ENCODE peak calls at places on chromosomes 6 and 20, in six cellular contexts. W, M, S, O, D and Y are unnamed samples.

GRCh38 chr6:39170860-39171259 is 55.9 kb upstream of the SAYSD1 start:
- DNase-seq in W (no peak), M (no peak), S (no peak), O (no peak), D (peak; percentile 9), Y (no peak)

GRCh38 chr6:17493286-17493685 is 99.9 kb downstream of the CAP2 start:
- DNase-seq in W (peak; percentile 59), M (no peak), S (no peak), O (no peak), D (peak; percentile 84), Y (peak; percentile 90)

GRCh38 chr6:169161572-169162167 is 92.0 kb downstream of the THBS2 start:
- DNase-seq in W (no peak), M (no peak), S (no peak), O (no peak), D (no peak), Y (peak; percentile 39)

GRCh38 chr20:63692436-63693078 is 3.9 kb upstream of the TNFRSF6B start:
- DNase-seq in W (no peak), M (no peak), S (no peak), O (no peak), D (peak; percentile 73), Y (no peak)

GRCh38 chr6:54217018-54217417 is 91.2 kb upstream of the TINAG start:
- DNase-seq in W (no peak), M (no peak), S (no peak), O (no peak), D (no peak), Y (no peak)

GRCh38 chr6:84583784-84584183 is 180.6 kb downstream of the TBX18 start:
- DNase-seq in W (no peak), M (no peak), S (no peak), O (no peak), D (no peak), Y (no peak)

GRCh38 chr6:22727709-22728108 is 158.3 kb downstream of the HDGFL1 start:
- DNase-seq in W (no peak), M (no peak), S (no peak), O (no peak), D (no peak), Y (no peak)

GRCh38 chr20:6094038-6094437 is 28.8 kb downstream of the FERMT1 start:
- DNase-seq in W (no peak), M (no peak), S (peak; percentile 35), O (no peak), D (no peak), Y (no peak)

GRCh38 chr6:39086294-39086693 is 28.7 kb downstream of the SAYSD1 start:
- DNase-seq in W (no peak), M (no peak), S (no peak), O (no peak), D (no peak), Y (no peak)

GRCh38 chr20:51712501-51713212 is 55.5 kb downstream of the ATP9A start:
- DNase-seq in W (no peak), M (no peak), S (no peak), O (peak; percentile 49), D (no peak), Y (no peak)

GRCh38 chr6:145948328-145948727 is 15.8 kb downstream of the SHPRH start:
- DNase-seq in W (no peak), M (no peak), S (no peak), O (no peak), D (no peak), Y (no peak)

GRCh38 chr6:27873101-27874030 is 38.8 kb downstream of the OR2B2 start:
- DNase-seq in W (no peak), M (peak; percentile 52), S (peak; percentile 80), O (no peak), D (no peak), Y (no peak)

GRCh38 chr20:12594410-12595130 is 414.2 kb upstream of the SPTLC3 start:
- DNase-seq in W (no peak), M (no peak), S (no peak), O (peak; percentile 4), D (no peak), Y (no peak)

GRCh38 chr6:150320450-150320849 is 48.4 kb upstream of the IYD start:
- DNase-seq in W (peak; percentile 33), M (peak; percentile 27), S (no peak), O (no peak), D (no peak), Y (no peak)

GRCh38 chr6:18214003-18214402 is 50.3 kb downstream of the DEK start:
- DNase-seq in W (no peak), M (no peak), S (no peak), O (no peak), D (no peak), Y (peak; percentile 72)

GRCh38 chr6:90080876-90081464 is 186.7 kb downstream of the GJA10 start:
- DNase-seq in W (no peak), M (no peak), S (no peak), O (no peak), D (no peak), Y (no peak)

GRCh38 chr6:6516643-6517042 is 71.9 kb upstream of the LY86 start:
- DNase-seq in W (no peak), M (no peak), S (no peak), O (no peak), D (no peak), Y (peak; percentile 77)

GRCh38 chr6:136593748-136594490 is 43.7 kb upstream of the MAP7 start:
- DNase-seq in W (no peak), M (no peak), S (peak; percentile 17), O (no peak), D (no peak), Y (no peak)

GRCh38 chr6:86685230-86685797 is 252.0 kb upstream of the HTR1E start:
- DNase-seq in W (no peak), M (no peak), S (no peak), O (no peak), D (no peak), Y (no peak)

GRCh38 chr6:156866181-156866862 is 89.1 kb downstream of the ARID1B start:
- DNase-seq in W (peak; percentile 34), M (no peak), S (peak; percentile 33), O (peak; percentile 6), D (peak; percentile 58), Y (no peak)

GRCh38 chr20:50152394-50153152 is 950 bp downstream of the PEDS1 start:
- DNase-seq in W (peak; percentile 30), M (no peak), S (peak; percentile 35), O (no peak), D (no peak), Y (no peak)

GRCh38 chr6:45882671-45883070 is 133.0 kb downstream of the CLIC5 start:
- DNase-seq in W (no peak), M (no peak), S (no peak), O (no peak), D (no peak), Y (no peak)

GRCh38 chr20:63128956-63129355 is 87.0 kb downstream of the YTHDF1 start:
- DNase-seq in W (no peak), M (no peak), S (no peak), O (no peak), D (peak; percentile 40), Y (no peak)

GRCh38 chr6:169800668-169801395 is 49.4 kb downstream of the ERMARD start:
- DNase-seq in W (no peak), M (no peak), S (peak; percentile 30), O (peak; percentile 52), D (no peak), Y (peak; percentile 90)

DNA sequence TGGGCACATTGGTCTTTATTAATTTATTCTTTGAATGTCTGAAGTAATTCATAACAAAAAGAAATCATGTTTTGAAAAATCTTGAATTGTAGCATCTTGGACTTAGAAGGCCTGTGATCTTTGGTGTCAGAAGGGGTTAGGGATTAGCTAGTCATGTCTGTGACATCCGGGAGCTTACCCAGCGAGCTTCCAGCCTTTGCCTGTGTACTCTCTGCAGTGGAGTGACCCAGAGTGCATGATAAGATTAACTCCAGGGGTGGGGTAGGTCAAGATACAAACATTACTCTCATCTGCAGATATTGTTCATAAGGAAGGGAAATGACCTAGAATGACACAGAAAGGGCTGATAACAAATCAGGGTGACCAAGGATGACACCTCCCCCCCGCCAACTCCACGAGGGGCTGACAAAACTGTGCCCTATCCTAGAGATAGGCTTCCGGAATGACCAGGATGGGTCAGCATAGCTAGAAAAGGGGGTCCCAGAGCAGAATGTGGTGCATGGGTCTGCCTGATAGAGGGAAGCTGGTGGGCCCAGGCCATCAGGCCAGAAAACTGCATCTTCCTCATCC is 56.6 kb upstream of the BLCAP start:
- DNase-seq in W (no peak), M (no peak), S (no peak), O (no peak), D (no peak), Y (no peak)
- H3K4me3 ChIP-seq in W (no peak overlapping the region), M (no peak overlapping the region), S (no peak overlapping the region), O (no peak overlapping the region), D (no peak overlapping the region), Y (no peak overlapping the region)

DNA sequence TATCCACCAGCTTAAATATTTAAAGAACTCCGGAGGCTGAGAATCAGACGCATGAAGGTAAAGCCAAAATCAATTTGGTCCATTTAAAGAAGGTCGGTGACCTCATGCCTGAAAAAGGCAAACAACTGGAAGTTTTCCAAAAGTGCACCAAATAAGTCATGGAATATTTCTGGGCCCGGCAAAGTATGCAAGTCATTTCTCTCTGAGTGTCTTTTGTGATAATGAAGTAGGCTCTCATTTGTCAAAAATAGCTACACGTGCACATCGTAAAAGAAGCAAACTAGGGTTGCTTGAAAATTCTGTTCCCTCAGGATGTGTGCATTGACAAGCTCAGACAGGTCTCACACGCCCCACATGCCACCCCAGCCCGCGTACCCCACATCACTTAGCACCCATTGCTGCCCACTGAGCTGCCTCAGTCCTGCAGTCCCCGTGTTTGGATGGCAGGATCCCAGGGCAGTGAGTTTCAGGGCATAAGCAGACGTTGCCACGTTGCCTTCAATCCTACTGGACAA is 20.5 kb upstream of the PYGB start:
- DNase-seq in W (peak; percentile 37), M (no peak), S (no peak), O (no peak), D (no peak), Y (no peak)
- TF ChIP-seq EP300 in W (peak; percentile 35), M (no peak), S (no peak), O (no peak), D (no peak), Y (no peak)

DNA sequence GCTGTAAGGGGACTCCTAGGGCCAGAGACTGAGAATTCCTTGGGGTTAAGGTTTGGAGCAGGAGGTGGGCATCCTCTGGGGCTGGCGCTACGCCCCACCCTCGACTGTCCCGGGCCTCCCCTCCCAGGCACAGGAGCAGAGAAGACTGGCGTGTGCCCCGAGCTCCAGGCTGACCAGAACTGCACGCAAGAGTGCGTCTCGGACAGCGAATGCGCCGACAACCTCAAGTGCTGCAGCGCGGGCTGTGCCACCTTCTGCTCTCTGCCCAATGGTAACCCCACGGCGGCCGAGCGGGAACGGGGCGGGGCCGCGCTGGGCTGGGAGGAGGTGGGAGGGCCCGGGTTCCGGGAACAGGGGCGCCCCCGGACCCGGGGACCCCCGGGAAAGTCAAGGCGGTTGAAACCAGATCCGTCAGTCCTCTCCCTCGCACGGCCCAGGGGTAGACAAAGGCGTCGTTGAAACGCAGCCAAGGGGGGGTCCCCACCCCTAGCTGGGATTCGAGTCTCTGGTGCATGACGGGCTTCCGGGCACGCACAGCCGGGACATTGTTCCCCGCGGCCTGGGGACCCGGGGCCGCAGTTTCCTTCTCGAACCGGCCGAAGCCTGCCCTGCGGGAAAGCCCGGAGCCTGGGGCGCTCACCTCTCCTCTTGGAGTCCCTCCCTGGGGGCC is 844 bp downstream of the WFDC2 start:
- DNase-seq in W (no peak), M (no peak), S (peak; percentile 68), O (no peak), D (peak; percentile 87), Y (no peak)
- H3K4me3 ChIP-seq in W (no peak overlapping the region), M (peak overlapping the region; percentile 51), S (peak overlapping the region; percentile 27), O (peak overlapping the region; percentile 39), D (peak overlapping the region; percentile 36), Y (peak overlapping the region; percentile 65)

DNA sequence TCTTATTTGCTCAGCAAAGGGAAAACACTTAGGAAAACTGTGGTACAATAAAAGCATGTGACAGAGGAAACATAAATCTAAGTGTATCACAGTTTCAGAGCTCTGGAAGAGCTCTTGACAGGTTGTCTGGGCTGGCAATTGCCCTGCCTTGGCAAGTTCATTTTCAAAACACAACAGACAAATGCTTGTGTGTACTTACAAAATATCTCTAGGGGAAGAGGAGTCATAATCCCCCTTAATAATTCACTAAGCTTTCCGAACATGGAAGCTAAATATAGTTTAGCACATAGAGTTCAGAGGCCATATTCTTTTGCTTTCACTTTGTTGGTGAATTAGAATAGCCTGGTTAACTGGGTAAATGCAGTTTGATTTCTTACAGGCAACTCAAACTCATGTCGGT is 211.6 kb upstream of the THEMIS start:
- DNase-seq in W (no peak), M (no peak), S (no peak), O (no peak), D (no peak), Y (no peak)
- TF ChIP-seq EP300 in W (no peak), M (no peak), S (no peak), O (no peak), D (no peak), Y (no peak)